ENCODE peak calls at places on chromosomes 6 and 20, in seven cellular contexts. One of them, this sample, is unnamed.
A peak's percentile ranks its signal among the peaks of the same experiment; 100 is the strongest.

GRCh38 chr6:134686071-134686470 is 263.8 kb downstream of the ALDH8A1 start:
- DNase-seq in AG04450: no peak
- DNase-seq in astrocyte of the spinal cord: peak; percentile 46
- DNase-seq in T follicular helper cell: no peak
- DNase-seq in stimulated activated naive CD4-positive, alpha-beta T cell: no peak
- DNase-seq in small intestine: no peak
- DNase-seq in naive B cell: no peak
- DNase-seq in this sample: no peak

GRCh38 chr6:165937564-165938358 is 229.9 kb downstream of the TBXT start:
- DNase-seq in AG04450: no peak
- DNase-seq in astrocyte of the spinal cord: no peak
- DNase-seq in T follicular helper cell: no peak
- DNase-seq in stimulated activated naive CD4-positive, alpha-beta T cell: no peak
- DNase-seq in small intestine: no peak
- DNase-seq in naive B cell: no peak
- DNase-seq in this sample: no peak

GRCh38 chr20:63230800-63231268 is 4.9 kb upstream of the BIRC7 start:
- DNase-seq in AG04450: no peak
- DNase-seq in astrocyte of the spinal cord: peak; percentile 54
- DNase-seq in T follicular helper cell: no peak
- DNase-seq in stimulated activated naive CD4-positive, alpha-beta T cell: no peak
- DNase-seq in small intestine: peak; percentile 43
- DNase-seq in naive B cell: no peak
- DNase-seq in this sample: no peak

GRCh38 chr6:149983145-149983544 is 19.4 kb downstream of the ULBP1 start:
- DNase-seq in AG04450: no peak
- DNase-seq in astrocyte of the spinal cord: no peak
- DNase-seq in T follicular helper cell: no peak
- DNase-seq in stimulated activated naive CD4-positive, alpha-beta T cell: no peak
- DNase-seq in small intestine: no peak
- DNase-seq in naive B cell: no peak
- DNase-seq in this sample: no peak

GRCh38 chr6:17705428-17705777 is 1.3 kb downstream of the NUP153 start:
- DNase-seq in AG04450: peak; percentile 30
- DNase-seq in astrocyte of the spinal cord: peak; percentile 75
- DNase-seq in T follicular helper cell: no peak
- DNase-seq in stimulated activated naive CD4-positive, alpha-beta T cell: no peak
- DNase-seq in small intestine: no peak
- DNase-seq in naive B cell: no peak
- DNase-seq in this sample: no peak

GRCh38 chr6:54135665-54136370 is 24.6 kb downstream of the MLIP start:
- DNase-seq in AG04450: peak; percentile 3
- DNase-seq in astrocyte of the spinal cord: peak; percentile 75
- DNase-seq in T follicular helper cell: no peak
- DNase-seq in stimulated activated naive CD4-positive, alpha-beta T cell: no peak
- DNase-seq in small intestine: peak; percentile 81
- DNase-seq in naive B cell: no peak
- DNase-seq in this sample: no peak

GRCh38 chr6:26514984-26515383 is 14.9 kb downstream of the BTN1A1 start:
- DNase-seq in AG04450: no peak
- DNase-seq in astrocyte of the spinal cord: peak; percentile 8
- DNase-seq in T follicular helper cell: no peak
- DNase-seq in stimulated activated naive CD4-positive, alpha-beta T cell: no peak
- DNase-seq in small intestine: peak; percentile 61
- DNase-seq in naive B cell: no peak
- DNase-seq in this sample: no peak

GRCh38 chr20:58389324-58389967 is 417 bp downstream of the VAPB start:
- DNase-seq in AG04450: no peak
- DNase-seq in astrocyte of the spinal cord: peak; percentile 24
- DNase-seq in T follicular helper cell: no peak
- DNase-seq in stimulated activated naive CD4-positive, alpha-beta T cell: peak; percentile 42
- DNase-seq in small intestine: peak; percentile 40
- DNase-seq in naive B cell: no peak
- DNase-seq in this sample: no peak

GRCh38 chr6:140203611-140204553 is 829.4 kb upstream of the CITED2 start:
- DNase-seq in AG04450: peak; percentile 21
- DNase-seq in astrocyte of the spinal cord: peak; percentile 55
- DNase-seq in T follicular helper cell: no peak
- DNase-seq in stimulated activated naive CD4-positive, alpha-beta T cell: no peak
- DNase-seq in small intestine: no peak
- DNase-seq in naive B cell: no peak
- DNase-seq in this sample: no peak

GRCh38 chr6:135922746-135923145 is 71.2 kb downstream of the PDE7B start:
- DNase-seq in AG04450: no peak
- DNase-seq in astrocyte of the spinal cord: peak; percentile 87
- DNase-seq in T follicular helper cell: no peak
- DNase-seq in stimulated activated naive CD4-positive, alpha-beta T cell: no peak
- DNase-seq in small intestine: no peak
- DNase-seq in naive B cell: no peak
- DNase-seq in this sample: no peak

GRCh38 chr20:1001981-1002681 is at the start of gene RSPO4:
- DNase-seq in AG04450: no peak
- DNase-seq in astrocyte of the spinal cord: no peak
- DNase-seq in T follicular helper cell: no peak
- DNase-seq in stimulated activated naive CD4-positive, alpha-beta T cell: no peak
- DNase-seq in small intestine: peak; percentile 17
- DNase-seq in naive B cell: no peak
- DNase-seq in this sample: no peak

GRCh38 chr20:15195378-15195777 is 858.0 kb upstream of the FLRT3 start:
- DNase-seq in AG04450: no peak
- DNase-seq in astrocyte of the spinal cord: no peak
- DNase-seq in T follicular helper cell: no peak
- DNase-seq in stimulated activated naive CD4-positive, alpha-beta T cell: no peak
- DNase-seq in small intestine: no peak
- DNase-seq in naive B cell: no peak
- DNase-seq in this sample: no peak

GRCh38 chr6:11650711-11651110 is 113.2 kb downstream of the TMEM170B start:
- DNase-seq in AG04450: no peak
- DNase-seq in astrocyte of the spinal cord: no peak
- DNase-seq in T follicular helper cell: no peak
- DNase-seq in stimulated activated naive CD4-positive, alpha-beta T cell: no peak
- DNase-seq in small intestine: no peak
- DNase-seq in naive B cell: no peak
- DNase-seq in this sample: no peak

GRCh38 chr20:46582648-46583047 is 32.2 kb upstream of the OCSTAMP start:
- DNase-seq in AG04450: no peak
- DNase-seq in astrocyte of the spinal cord: no peak
- DNase-seq in T follicular helper cell: no peak
- DNase-seq in stimulated activated naive CD4-positive, alpha-beta T cell: no peak
- DNase-seq in small intestine: no peak
- DNase-seq in naive B cell: no peak
- DNase-seq in this sample: no peak

GRCh38 chr20:47546184-47547033 is 44.7 kb downstream of the NCOA3 start:
- DNase-seq in AG04450: peak; percentile 83
- DNase-seq in astrocyte of the spinal cord: peak; percentile 85
- DNase-seq in T follicular helper cell: no peak
- DNase-seq in stimulated activated naive CD4-positive, alpha-beta T cell: no peak
- DNase-seq in small intestine: no peak
- DNase-seq in naive B cell: no peak
- DNase-seq in this sample: no peak

GRCh38 chr20:3753098-3753497 is 14.5 kb downstream of the ADISSP start:
- DNase-seq in AG04450: peak; percentile 43
- DNase-seq in astrocyte of the spinal cord: peak; percentile 65
- DNase-seq in T follicular helper cell: peak; percentile 42
- DNase-seq in stimulated activated naive CD4-positive, alpha-beta T cell: peak; percentile 23
- DNase-seq in small intestine: peak; percentile 64
- DNase-seq in naive B cell: peak; percentile 55
- DNase-seq in this sample: peak; percentile 20

GRCh38 chr6:9623985-9624384 is 790.9 kb downstream of the TFAP2A start:
- DNase-seq in AG04450: no peak
- DNase-seq in astrocyte of the spinal cord: no peak
- DNase-seq in T follicular helper cell: no peak
- DNase-seq in stimulated activated naive CD4-positive, alpha-beta T cell: no peak
- DNase-seq in small intestine: no peak
- DNase-seq in naive B cell: no peak
- DNase-seq in this sample: no peak

GRCh38 chr20:41234546-41234945 is 83.0 kb downstream of the ZHX3 start:
- DNase-seq in AG04450: no peak
- DNase-seq in astrocyte of the spinal cord: peak; percentile 26
- DNase-seq in T follicular helper cell: no peak
- DNase-seq in stimulated activated naive CD4-positive, alpha-beta T cell: no peak
- DNase-seq in small intestine: no peak
- DNase-seq in naive B cell: no peak
- DNase-seq in this sample: no peak

GRCh38 chr6:141105481-141105880 is 1027.2 kb upstream of the GJE1 start:
- DNase-seq in AG04450: no peak
- DNase-seq in astrocyte of the spinal cord: peak; percentile 97
- DNase-seq in T follicular helper cell: no peak
- DNase-seq in stimulated activated naive CD4-positive, alpha-beta T cell: no peak
- DNase-seq in small intestine: no peak
- DNase-seq in naive B cell: no peak
- DNase-seq in this sample: no peak

GRCh38 chr20:25584905-25585704 is at the start of gene NINL:
- DNase-seq in AG04450: no peak
- DNase-seq in astrocyte of the spinal cord: peak; percentile 55
- DNase-seq in T follicular helper cell: no peak
- DNase-seq in stimulated activated naive CD4-positive, alpha-beta T cell: no peak
- DNase-seq in small intestine: peak; percentile 71
- DNase-seq in naive B cell: peak; percentile 14
- DNase-seq in this sample: peak; percentile 22

GRCh38 chr6:24107294-24107693 is 18.7 kb upstream of the NRSN1 start:
- DNase-seq in AG04450: no peak
- DNase-seq in astrocyte of the spinal cord: no peak
- DNase-seq in T follicular helper cell: no peak
- DNase-seq in stimulated activated naive CD4-positive, alpha-beta T cell: no peak
- DNase-seq in small intestine: no peak
- DNase-seq in naive B cell: no peak
- DNase-seq in this sample: no peak

GRCh38 chr6:52346503-52346902 is 15.4 kb upstream of the PAQR8 start:
- DNase-seq in AG04450: no peak
- DNase-seq in astrocyte of the spinal cord: no peak
- DNase-seq in T follicular helper cell: no peak
- DNase-seq in stimulated activated naive CD4-positive, alpha-beta T cell: no peak
- DNase-seq in small intestine: no peak
- DNase-seq in naive B cell: no peak
- DNase-seq in this sample: no peak

GRCh38 chr6:1473166-1473565 is 83.8 kb downstream of the FOXF2 start:
- DNase-seq in AG04450: no peak
- DNase-seq in astrocyte of the spinal cord: no peak
- DNase-seq in T follicular helper cell: no peak
- DNase-seq in stimulated activated naive CD4-positive, alpha-beta T cell: no peak
- DNase-seq in small intestine: no peak
- DNase-seq in naive B cell: no peak
- DNase-seq in this sample: no peak

GRCh38 chr20:47784599-47785320 is 521 bp downstream of the SULF2 start:
- DNase-seq in AG04450: no peak
- DNase-seq in astrocyte of the spinal cord: peak; percentile 35
- DNase-seq in T follicular helper cell: no peak
- DNase-seq in stimulated activated naive CD4-positive, alpha-beta T cell: no peak
- DNase-seq in small intestine: peak; percentile 37
- DNase-seq in naive B cell: no peak
- DNase-seq in this sample: no peak

GRCh38 chr6:116136933-116137340 is 11.0 kb upstream of the COL10A1 start:
- DNase-seq in AG04450: no peak
- DNase-seq in astrocyte of the spinal cord: no peak
- DNase-seq in T follicular helper cell: no peak
- DNase-seq in stimulated activated naive CD4-positive, alpha-beta T cell: no peak
- DNase-seq in small intestine: no peak
- DNase-seq in naive B cell: no peak
- DNase-seq in this sample: no peak

GRCh38 chr6:150243620-150244314 is 100.9 kb downstream of the PPP1R14C start:
- DNase-seq in AG04450: no peak
- DNase-seq in astrocyte of the spinal cord: no peak
- DNase-seq in T follicular helper cell: no peak
- DNase-seq in stimulated activated naive CD4-positive, alpha-beta T cell: no peak
- DNase-seq in small intestine: no peak
- DNase-seq in naive B cell: no peak
- DNase-seq in this sample: no peak

GRCh38 chr6:30163090-30163917 is at the start of gene TRIM15:
- DNase-seq in AG04450: no peak
- DNase-seq in astrocyte of the spinal cord: no peak
- DNase-seq in T follicular helper cell: no peak
- DNase-seq in stimulated activated naive CD4-positive, alpha-beta T cell: no peak
- DNase-seq in small intestine: peak; percentile 98
- DNase-seq in naive B cell: no peak
- DNase-seq in this sample: peak; percentile 6

GRCh38 chr20:57412347-57413029 is 21.3 kb downstream of the RBM38 start:
- DNase-seq in AG04450: no peak
- DNase-seq in astrocyte of the spinal cord: no peak
- DNase-seq in T follicular helper cell: no peak
- DNase-seq in stimulated activated naive CD4-positive, alpha-beta T cell: no peak
- DNase-seq in small intestine: no peak
- DNase-seq in naive B cell: no peak
- DNase-seq in this sample: no peak